ENCODE peak calls at places on chromosome 20, in eight cellular contexts. W is GM23248, B is OCI-LY7, T is hepatocyte, P is Karpas-422, X is GM23338, H is PC-9, K is PC-3. F is an unnamed sample. For H3K79me2 and H3K9me2, the result is how much of the 10 kb centered on the place peaks cover.

GRCh38 chr20:14984305-14984704 is 646.9 kb upstream of the FLRT3 start:
- DNase-seq in P (no peak), K (no peak), X (no peak), T (no peak), W (no peak), B (no peak), H (no peak), F (no peak)

GRCh38 chr20:38134427-38135281 is 30.4 kb downstream of the TGM2 start:
- DNase-seq in K (peak), H (peak), T (no peak), B (no peak), W (peak), P (no peak), X (peak), F (no peak)

GRCh38 chr20:32485126-32485769 is 99.9 kb downstream of the NOL4L start:
- DNase-seq in P (peak), K (peak), B (peak), W (peak), H (peak), X (peak), T (peak), F (peak)

GRCh38 chr20:38764563-38765355 is 16.5 kb downstream of the ACTR5 start:
- DNase-seq in B (no peak), K (peak), T (peak), H (peak), W (peak), P (no peak), X (no peak), F (peak)

GRCh38 chr20:60694763-60695162 is 557.3 kb upstream of the CDH4 start:
- DNase-seq in X (no peak), H (no peak), B (no peak), T (no peak), W (peak), P (no peak), K (no peak), F (no peak)

GRCh38 chr20:11917663-11918062 is at the start of gene BTBD3:
- DNase-seq in K (no peak), W (peak), T (peak), X (no peak), B (no peak), H (no peak), P (no peak), F (no peak)

GRCh38 chr20:3934628-3935027 is 45.4 kb downstream of the PANK2 start:
- DNase-seq in W (peak), K (no peak), H (no peak), P (no peak), T (no peak), X (no peak), B (no peak), F (no peak)

GRCh38 chr20:50625986-50626677 is 65.2 kb downstream of the RIPOR3 start:
- DNase-seq in W (peak), X (peak), P (peak), K (peak), H (peak), B (peak), T (peak), F (peak)

GRCh38 chr20:1809611-1810510 is 85.3 kb upstream of the SIRPA start:
- DNase-seq in H (peak), P (no peak), W (peak), X (no peak), T (no peak), B (no peak), K (peak), F (no peak)

GRCh38 chr20:19492116-19492515 is 265.9 kb upstream of the RIN2 start:
- DNase-seq in P (no peak), X (no peak), K (peak), W (no peak), H (no peak), T (no peak), B (no peak), F (no peak)

GRCh38 chr20:1827510-1827973 is 67.7 kb upstream of the SIRPA start:
- DNase-seq in P (no peak), T (no peak), K (no peak), B (no peak), W (no peak), H (no peak), X (no peak), F (no peak)

GRCh38 chr20:46303176-46303956 is 4.9 kb downstream of the CDH22 start:
- DNase-seq in T (no peak), W (no peak), X (no peak), B (peak), H (no peak), P (peak), K (no peak), F (no peak)

GRCh38 chr20:23368316-23369110 is 6.5 kb downstream of the GZF1 start:
- DNase-seq in P (no peak), B (no peak), X (no peak), W (peak), K (peak), T (no peak), H (no peak), F (no peak)

GRCh38 chr20:56360899-56361199 is 2.1 kb downstream of the FAM210B start:
- DNase-seq in H (no peak), W (no peak), X (no peak), P (no peak), K (no peak), B (no peak), T (no peak), F (no peak)

GRCh38 chr20:56361888-56362287 is 3.1 kb downstream of the FAM210B start:
- DNase-seq in H (no peak), P (no peak), K (no peak), X (no peak), W (no peak), T (no peak), B (no peak), F (no peak)

GRCh38 chr20:56359212-56360132 is 698 bp downstream of the FAM210B start:
- DNase-seq in W (peak), B (no peak), T (peak), X (peak), K (peak), H (peak), P (no peak), F (no peak)

GRCh38 chr20:56358600-56359211 is at the start of gene FAM210B:
- DNase-seq in K (peak), T (peak), H (peak), W (peak), X (peak), P (peak), B (peak), F (peak)

GRCh38 chr20:56360133-56360898 is 1.5 kb downstream of the FAM210B start:
- DNase-seq in B (no peak), H (no peak), K (peak), P (no peak), T (no peak), X (no peak), W (no peak), F (no peak)
- H3K4me3 ChIP-seq in B (no peak), H (no peak), K (peak), P (no peak), T (no peak), X (peak), W (peak), F (peak)

GRCh38 chr20:40860487-40860902 is 168.1 kb upstream of the TOP1 start:
- DNase-seq in W (peak), P (no peak), T (peak), H (no peak), K (peak), X (no peak), B (no peak), F (peak)
- H3K79me2 ChIP-seq in W (under half), P (under half), T (under half), H (under half), K (under half), X (under half), B (under half), F (under half)

DNA sequence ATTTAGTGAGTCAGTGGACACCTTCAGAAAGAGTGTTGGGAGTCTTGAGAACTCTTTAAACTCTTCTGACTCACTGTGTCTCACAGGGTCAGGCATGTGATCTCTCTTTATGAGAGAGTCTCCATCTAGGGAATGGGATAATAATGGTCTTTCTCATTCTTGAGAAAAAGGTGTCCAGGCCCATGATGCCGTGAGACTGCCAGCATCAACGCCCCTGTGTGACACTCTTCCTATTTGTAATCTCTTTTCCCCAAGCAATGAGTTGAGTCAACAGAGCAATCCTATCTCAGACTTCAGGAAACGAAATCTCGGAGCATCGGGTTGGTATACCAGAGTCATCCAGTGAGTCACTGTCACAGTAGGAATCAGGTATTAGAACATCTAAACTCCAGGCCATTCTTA is 82.3 kb upstream of the BMP2 start:
- DNase-seq in B (no peak), X (no peak), H (no peak), P (no peak), T (no peak), K (peak), W (peak), F (peak)
- H3K9me2 ChIP-seq in B (under half), X (under half), H (under half), P (under half), T (under half), K (under half), W (under half), F (under half)

GRCh38 chr20:59004493-59004762 is 2.6 kb downstream of the CTSZ start:
- DNase-seq in H (no peak), X (no peak), W (no peak), B (no peak), P (no peak), K (no peak), T (no peak), F (no peak)

GRCh38 chr20:59005523-59006166 is 1.4 kb downstream of the CTSZ start:
- DNase-seq in T (no peak), K (no peak), P (peak), X (no peak), H (no peak), W (no peak), B (peak), F (no peak)

GRCh38 chr20:59003836-59004492 is 3.1 kb downstream of the CTSZ start:
- DNase-seq in K (no peak), H (no peak), X (no peak), T (no peak), W (no peak), P (no peak), B (peak), F (no peak)

GRCh38 chr20:59006167-59006863 is 739 bp downstream of the CTSZ start:
- DNase-seq in X (peak), B (peak), W (peak), K (peak), P (peak), T (no peak), H (peak), F (no peak)

DNA sequence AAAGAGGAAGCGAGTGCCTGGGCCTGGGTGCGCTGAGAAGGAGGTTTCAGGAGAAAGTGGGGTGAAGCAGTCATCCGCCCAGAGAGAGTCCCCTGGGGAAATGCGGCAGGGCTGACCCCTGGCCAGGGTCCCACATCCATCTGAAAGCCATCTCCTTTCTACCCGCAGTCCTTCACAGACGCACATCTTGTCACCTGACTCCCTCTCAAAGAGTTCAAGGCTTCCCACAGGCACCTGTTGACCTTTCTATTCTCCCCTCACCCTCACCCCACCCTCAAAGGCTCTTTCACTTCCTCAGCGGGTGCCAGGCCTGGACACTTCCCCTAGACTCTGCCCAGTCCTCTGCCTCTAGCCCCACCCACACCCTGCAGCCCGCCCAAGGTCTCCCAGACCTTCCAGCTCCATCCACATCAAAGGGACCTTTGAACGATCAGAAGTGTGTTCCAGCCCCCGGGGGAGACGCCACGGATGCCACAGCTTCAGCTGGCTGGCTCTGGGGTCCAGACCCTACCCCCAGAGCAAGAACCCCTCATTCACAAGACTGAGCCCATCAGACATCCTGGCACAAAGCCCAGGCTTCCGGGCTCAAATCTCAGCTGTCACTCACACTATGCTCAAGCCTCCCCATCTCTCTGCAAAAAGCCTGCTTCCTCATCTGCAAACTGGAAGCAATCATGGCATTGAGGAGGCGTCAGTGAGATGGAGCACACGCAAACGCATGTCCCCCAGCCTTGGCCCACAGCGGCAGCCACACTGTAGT is 2.1 kb downstream of the CTSZ start:
- DNase-seq in T (no peak), X (no peak), H (no peak), W (no peak), B (peak), K (no peak), P (peak), F (no peak)
- H3K4me3 ChIP-seq in T (no peak), X (no peak), H (no peak), W (peak), B (peak), K (peak), P (peak), F (no peak)

GRCh38 chr20:36859282-36859555 is 16.7 kb upstream of the TLDC2 start:
- DNase-seq in P (no peak), X (no peak), K (no peak), T (no peak), H (no peak), B (no peak), W (no peak), F (no peak)
- H3K79me2 ChIP-seq in P (half or more), X (under half), K (half or more), T (half or more), H (under half), B (under half), W (half or more), F (under half)

GRCh38 chr20:59547596-59547995 is 56.7 kb upstream of the PHACTR3 start:
- DNase-seq in T (no peak), B (no peak), H (no peak), W (no peak), X (no peak), K (no peak), P (no peak), F (no peak)
- H3K9me2 ChIP-seq in T (under half), B (under half), H (under half), W (under half), X (under half), K (under half), P (under half), F (under half)

F was measured in HCT116.